ENCODE peak calls at places on chromosomes 16 and 17, in nine cellular contexts. One of them, this sample, is unnamed.
A peak's percentile ranks its signal among the peaks of the same experiment; 100 is the strongest.

GRCh38 chr16:50743575-50744225 is 1.8 kb downstream of the CYLD start:
- DNase-seq in dorsolateral prefrontal cortex: no peak
- DNase-seq in endothelial cell: no peak
- DNase-seq in hepatocyte: no peak
- DNase-seq in testis: no peak
- DNase-seq in brain microvascular endothelial cell: no peak
- DNase-seq in GM12865: no peak
- DNase-seq in HFF-Myc: no peak
- DNase-seq in kidney: no peak
- DNase-seq in this sample: no peak

GRCh38 chr16:9525037-9525436 is 433.6 kb downstream of the HAPSTR1 start:
- DNase-seq in dorsolateral prefrontal cortex: no peak
- DNase-seq in HFF-Myc: no peak
- DNase-seq in GM12865: no peak
- DNase-seq in hepatocyte: no peak
- DNase-seq in endothelial cell: no peak
- DNase-seq in kidney: no peak
- DNase-seq in testis: no peak
- DNase-seq in brain microvascular endothelial cell: no peak
- DNase-seq in this sample: no peak

GRCh38 chr17:51508048-51508447 is 247.7 kb downstream of the UTP18 start:
- DNase-seq in hepatocyte: no peak
- DNase-seq in kidney: no peak
- DNase-seq in endothelial cell: no peak
- DNase-seq in testis: no peak
- DNase-seq in HFF-Myc: no peak
- DNase-seq in GM12865: no peak
- DNase-seq in brain microvascular endothelial cell: no peak
- DNase-seq in dorsolateral prefrontal cortex: peak; percentile 38
- DNase-seq in this sample: no peak

GRCh38 chr16:52963471-52963870 is 89.2 kb downstream of the CHD9NB start:
- DNase-seq in dorsolateral prefrontal cortex: no peak
- DNase-seq in kidney: no peak
- DNase-seq in GM12865: no peak
- DNase-seq in HFF-Myc: no peak
- DNase-seq in brain microvascular endothelial cell: no peak
- DNase-seq in endothelial cell: no peak
- DNase-seq in hepatocyte: no peak
- DNase-seq in testis: no peak
- DNase-seq in this sample: no peak

GRCh38 chr16:72099377-72099818 is 5.8 kb downstream of the DHX38 start:
- DNase-seq in hepatocyte: peak; percentile 75
- DNase-seq in dorsolateral prefrontal cortex: no peak
- DNase-seq in endothelial cell: peak; percentile 75
- DNase-seq in testis: peak; percentile 75
- DNase-seq in HFF-Myc: peak; percentile 43
- DNase-seq in brain microvascular endothelial cell: peak; percentile 68
- DNase-seq in kidney: no peak
- DNase-seq in GM12865: peak; percentile 74
- DNase-seq in this sample: peak; percentile 39

GRCh38 chr17:27879987-27880608 is 13.1 kb downstream of the LYRM9 start:
- DNase-seq in kidney: peak; percentile 79
- DNase-seq in brain microvascular endothelial cell: peak; percentile 55
- DNase-seq in testis: peak; percentile 84
- DNase-seq in HFF-Myc: peak; percentile 35
- DNase-seq in dorsolateral prefrontal cortex: peak; percentile 77
- DNase-seq in endothelial cell: peak; percentile 80
- DNase-seq in GM12865: peak; percentile 74
- DNase-seq in hepatocyte: peak; percentile 85
- DNase-seq in this sample: peak; percentile 71

GRCh38 chr17:7095642-7096041 is 15.6 kb upstream of the CLEC10A start:
- DNase-seq in kidney: no peak
- DNase-seq in dorsolateral prefrontal cortex: no peak
- DNase-seq in testis: no peak
- DNase-seq in hepatocyte: no peak
- DNase-seq in GM12865: peak; percentile 55
- DNase-seq in HFF-Myc: no peak
- DNase-seq in brain microvascular endothelial cell: no peak
- DNase-seq in endothelial cell: no peak
- DNase-seq in this sample: no peak

GRCh38 chr17:62724398-62725146 is 83.5 kb downstream of the MARCHF10 start:
- DNase-seq in kidney: no peak
- DNase-seq in HFF-Myc: no peak
- DNase-seq in testis: no peak
- DNase-seq in dorsolateral prefrontal cortex: no peak
- DNase-seq in GM12865: peak; percentile 95
- DNase-seq in brain microvascular endothelial cell: no peak
- DNase-seq in hepatocyte: no peak
- DNase-seq in endothelial cell: no peak
- DNase-seq in this sample: no peak

GRCh38 chr17:45009676-45010467 is 41.6 kb downstream of the DCAKD start:
- DNase-seq in testis: no peak
- DNase-seq in dorsolateral prefrontal cortex: no peak
- DNase-seq in endothelial cell: no peak
- DNase-seq in GM12865: no peak
- DNase-seq in HFF-Myc: no peak
- DNase-seq in kidney: no peak
- DNase-seq in brain microvascular endothelial cell: no peak
- DNase-seq in hepatocyte: no peak
- DNase-seq in this sample: no peak

GRCh38 chr17:7997186-7997585 is 5.2 kb upstream of the GUCY2D start:
- DNase-seq in HFF-Myc: no peak
- DNase-seq in GM12865: peak; percentile 49
- DNase-seq in dorsolateral prefrontal cortex: no peak
- DNase-seq in testis: peak; percentile 50
- DNase-seq in brain microvascular endothelial cell: no peak
- DNase-seq in hepatocyte: peak; percentile 64
- DNase-seq in kidney: peak; percentile 5
- DNase-seq in endothelial cell: peak; percentile 45
- DNase-seq in this sample: no peak

GRCh38 chr16:72013389-72013788 is 4.8 kb downstream of the DHODH start:
- DNase-seq in HFF-Myc: no peak
- DNase-seq in endothelial cell: no peak
- DNase-seq in kidney: peak; percentile 88
- DNase-seq in GM12865: no peak
- DNase-seq in testis: no peak
- DNase-seq in hepatocyte: peak; percentile 29
- DNase-seq in brain microvascular endothelial cell: no peak
- DNase-seq in dorsolateral prefrontal cortex: no peak
- DNase-seq in this sample: no peak

GRCh38 chr17:27463235-27463677 is 7.0 kb downstream of the KSR1 start:
- DNase-seq in hepatocyte: no peak
- DNase-seq in brain microvascular endothelial cell: no peak
- DNase-seq in endothelial cell: no peak
- DNase-seq in GM12865: peak; percentile 74
- DNase-seq in kidney: no peak
- DNase-seq in testis: no peak
- DNase-seq in HFF-Myc: no peak
- DNase-seq in dorsolateral prefrontal cortex: no peak
- DNase-seq in this sample: no peak

GRCh38 chr17:50883850-50884291 is 17.7 kb upstream of the TOB1 start:
- DNase-seq in kidney: no peak
- DNase-seq in dorsolateral prefrontal cortex: no peak
- DNase-seq in hepatocyte: no peak
- DNase-seq in GM12865: peak; percentile 23
- DNase-seq in testis: no peak
- DNase-seq in HFF-Myc: no peak
- DNase-seq in brain microvascular endothelial cell: no peak
- DNase-seq in endothelial cell: no peak
- DNase-seq in this sample: no peak

GRCh38 chr16:86165479-86165878 is 266.5 kb downstream of the IRF8 start:
- DNase-seq in hepatocyte: no peak
- DNase-seq in brain microvascular endothelial cell: no peak
- DNase-seq in GM12865: no peak
- DNase-seq in dorsolateral prefrontal cortex: no peak
- DNase-seq in HFF-Myc: no peak
- DNase-seq in kidney: no peak
- DNase-seq in endothelial cell: no peak
- DNase-seq in testis: no peak
- DNase-seq in this sample: no peak

GRCh38 chr16:86346034-86346433 is 164.3 kb upstream of the FOXF1 start:
- DNase-seq in hepatocyte: no peak
- DNase-seq in kidney: no peak
- DNase-seq in dorsolateral prefrontal cortex: no peak
- DNase-seq in testis: no peak
- DNase-seq in GM12865: no peak
- DNase-seq in brain microvascular endothelial cell: no peak
- DNase-seq in endothelial cell: no peak
- DNase-seq in HFF-Myc: no peak
- DNase-seq in this sample: no peak

GRCh38 chr16:85312174-85312573 is 199.9 kb upstream of the CIBAR2 start:
- DNase-seq in kidney: no peak
- DNase-seq in endothelial cell: no peak
- DNase-seq in HFF-Myc: no peak
- DNase-seq in testis: no peak
- DNase-seq in brain microvascular endothelial cell: no peak
- DNase-seq in GM12865: no peak
- DNase-seq in dorsolateral prefrontal cortex: no peak
- DNase-seq in hepatocyte: no peak
- DNase-seq in this sample: no peak

GRCh38 chr16:58306327-58306726 is 11.5 kb upstream of the PRSS54 start:
- DNase-seq in dorsolateral prefrontal cortex: no peak
- DNase-seq in hepatocyte: peak; percentile 23
- DNase-seq in endothelial cell: peak; percentile 45
- DNase-seq in kidney: no peak
- DNase-seq in brain microvascular endothelial cell: peak; percentile 43
- DNase-seq in testis: peak; percentile 41
- DNase-seq in GM12865: peak; percentile 73
- DNase-seq in HFF-Myc: no peak
- DNase-seq in this sample: no peak

GRCh38 chr17:6627019-6627418 is 13.5 kb downstream of the KIAA0753 start:
- DNase-seq in brain microvascular endothelial cell: no peak
- DNase-seq in dorsolateral prefrontal cortex: no peak
- DNase-seq in testis: no peak
- DNase-seq in endothelial cell: no peak
- DNase-seq in hepatocyte: no peak
- DNase-seq in kidney: no peak
- DNase-seq in HFF-Myc: no peak
- DNase-seq in GM12865: no peak
- DNase-seq in this sample: no peak

DNA sequence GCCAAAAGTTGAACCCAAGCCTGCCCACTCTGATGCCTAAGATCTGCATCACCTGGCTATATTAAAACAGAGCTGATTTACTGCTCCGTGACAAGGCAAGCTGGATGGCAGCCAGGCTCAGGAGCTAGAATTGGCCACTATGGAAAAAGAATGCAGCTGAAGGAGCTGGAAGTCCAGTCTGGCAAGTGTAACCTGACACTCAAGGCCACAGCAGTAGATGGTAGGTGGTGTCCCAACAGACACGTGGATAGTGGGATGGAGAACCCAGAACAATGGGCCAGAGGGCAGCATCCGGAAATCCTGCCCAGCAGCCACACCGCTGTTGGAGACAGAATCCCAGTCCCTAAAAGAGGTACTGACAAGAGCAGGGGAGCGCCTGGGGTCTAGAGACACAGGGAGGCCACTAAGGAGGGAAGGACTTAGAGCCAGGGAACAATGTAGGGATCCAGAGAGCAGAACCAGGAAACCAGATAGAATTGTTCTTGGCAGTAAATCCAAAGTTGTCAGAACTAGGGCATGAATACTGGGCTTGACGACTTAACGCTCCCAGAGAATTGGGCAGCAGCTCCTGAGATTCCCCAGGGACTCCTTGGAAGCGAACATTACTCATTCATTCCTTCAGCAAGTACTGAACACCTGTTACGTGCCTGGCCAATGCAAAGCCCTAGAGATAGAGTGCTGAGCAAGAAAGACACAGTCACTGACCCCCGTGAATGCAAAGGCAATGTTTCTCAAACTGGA is 85.7 kb downstream of the CDYL2 start:
- DNase-seq in endothelial cell: no peak
- DNase-seq in testis: peak; percentile 30
- DNase-seq in kidney: peak; percentile 77
- DNase-seq in brain microvascular endothelial cell: peak; percentile 39
- DNase-seq in GM12865: no peak
- DNase-seq in HFF-Myc: no peak
- DNase-seq in hepatocyte: no peak
- DNase-seq in dorsolateral prefrontal cortex: peak; percentile 58
- DNase-seq in this sample: no peak
- TF ChIP-seq CTCF in endothelial cell: no peak
- TF ChIP-seq CTCF in testis: no peak
- TF ChIP-seq CTCF in kidney: no peak
- TF ChIP-seq CTCF in brain microvascular endothelial cell: no peak
- TF ChIP-seq CTCF in GM12865: no peak
- TF ChIP-seq CTCF in HFF-Myc: no peak
- TF ChIP-seq CTCF in hepatocyte: no peak
- TF ChIP-seq CTCF in dorsolateral prefrontal cortex: no peak
- TF ChIP-seq CTCF in this sample: no peak

DNA sequence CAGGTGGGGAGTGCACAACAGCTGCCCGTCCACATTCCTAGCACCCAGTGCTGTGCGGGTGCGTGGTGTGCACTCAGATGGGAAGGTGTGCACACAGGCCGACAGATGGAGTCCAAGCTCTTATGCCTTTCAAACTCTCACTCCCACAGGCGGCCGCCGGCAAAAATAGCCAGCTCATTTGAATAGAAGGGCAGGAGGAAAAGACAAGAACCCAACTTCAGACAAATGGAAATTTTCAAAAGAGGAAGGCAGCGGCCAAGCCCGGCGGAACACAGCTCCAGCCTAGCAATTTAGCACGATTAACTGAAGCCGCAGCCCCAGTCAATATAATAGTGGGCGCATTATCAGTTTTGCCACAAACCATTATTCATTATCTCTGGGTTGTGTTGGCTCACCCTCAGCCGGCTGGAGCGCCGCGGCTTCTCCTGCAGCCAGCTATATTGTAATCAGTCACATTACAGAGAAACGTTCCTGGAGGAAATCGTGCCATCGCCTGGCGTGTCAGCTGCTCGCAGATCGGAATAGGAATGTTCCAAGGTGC is 103.9 kb upstream of the SEC14L1 start:
- DNase-seq in endothelial cell: no peak
- DNase-seq in hepatocyte: no peak
- DNase-seq in dorsolateral prefrontal cortex: peak; percentile 76
- DNase-seq in GM12865: peak; percentile 19
- DNase-seq in HFF-Myc: no peak
- DNase-seq in kidney: no peak
- DNase-seq in testis: peak; percentile 22
- DNase-seq in brain microvascular endothelial cell: no peak
- DNase-seq in this sample: no peak
- TF ChIP-seq CTCF in endothelial cell: no peak
- TF ChIP-seq CTCF in hepatocyte: no peak
- TF ChIP-seq CTCF in dorsolateral prefrontal cortex: no peak
- TF ChIP-seq CTCF in GM12865: no peak
- TF ChIP-seq CTCF in HFF-Myc: no peak
- TF ChIP-seq CTCF in kidney: no peak
- TF ChIP-seq CTCF in testis: no peak
- TF ChIP-seq CTCF in brain microvascular endothelial cell: no peak
- TF ChIP-seq CTCF in this sample: no peak

GRCh38 chr16:89826531-89827382 is 1.5 kb upstream of the SPIRE2 start:
- DNase-seq in kidney: no peak
- DNase-seq in dorsolateral prefrontal cortex: no peak
- DNase-seq in HFF-Myc: no peak
- DNase-seq in brain microvascular endothelial cell: no peak
- DNase-seq in hepatocyte: no peak
- DNase-seq in GM12865: no peak
- DNase-seq in testis: no peak
- DNase-seq in endothelial cell: no peak
- DNase-seq in this sample: no peak
- TF ChIP-seq CTCF in kidney: no peak
- TF ChIP-seq CTCF in dorsolateral prefrontal cortex: no peak
- TF ChIP-seq CTCF in HFF-Myc: no peak
- TF ChIP-seq CTCF in brain microvascular endothelial cell: no peak
- TF ChIP-seq CTCF in hepatocyte: no peak
- TF ChIP-seq CTCF in GM12865: no peak
- TF ChIP-seq CTCF in testis: no peak
- TF ChIP-seq CTCF in endothelial cell: no peak
- TF ChIP-seq CTCF in this sample: no peak

GRCh38 chr17:82230627-82231311 is 1.9 kb downstream of the SLC16A3 start:
- DNase-seq in dorsolateral prefrontal cortex: peak; percentile 57
- DNase-seq in brain microvascular endothelial cell: peak; percentile 64
- DNase-seq in endothelial cell: peak; percentile 86
- DNase-seq in HFF-Myc: no peak
- DNase-seq in GM12865: peak; percentile 75
- DNase-seq in hepatocyte: peak; percentile 89
- DNase-seq in kidney: peak; percentile 96
- DNase-seq in testis: peak; percentile 92
- DNase-seq in this sample: peak; percentile 53
- TF ChIP-seq CTCF in dorsolateral prefrontal cortex: peak; percentile 42
- TF ChIP-seq CTCF in brain microvascular endothelial cell: peak; percentile 50
- TF ChIP-seq CTCF in endothelial cell: peak; percentile 69
- TF ChIP-seq CTCF in HFF-Myc: peak; percentile 21
- TF ChIP-seq CTCF in GM12865: peak; percentile 42
- TF ChIP-seq CTCF in hepatocyte: no peak
- TF ChIP-seq CTCF in kidney: peak; percentile 36
- TF ChIP-seq CTCF in testis: peak; percentile 79
- TF ChIP-seq CTCF in this sample: peak; percentile 51

This sample was measured in progenitor cell of endocrine pancreas.